ENCODE peak calls at places on chromosomes 2 and 18, in seven cellular contexts. X is hepatocyte, Q is Karpas-422, F is upper lobe of right lung, H is endodermal cell, C is fibroblast of lung, J is psoas muscle. E is an unnamed sample.

GRCh38 chr2:181832015-181832414 is 59.5 kb upstream of the ITPRID2 start:
- DNase-seq in X (no peak), Q (no peak), F (no peak), H (no peak), C (no peak), J (no peak), E (no peak)

GRCh38 chr2:222358876-222359275 is 60.1 kb upstream of the PAX3 start:
- DNase-seq in X (no peak), Q (no peak), F (no peak), H (no peak), C (peak; percentile 52), J (peak; percentile 19), E (no peak)

GRCh38 chr2:170651603-170652002 is 63.5 kb upstream of the SP5 start:
- DNase-seq in X (no peak), Q (no peak), F (no peak), H (no peak), C (no peak), J (no peak), E (no peak)

GRCh38 chr2:47751856-47752414 is 31.0 kb upstream of the MSH6 start:
- DNase-seq in X (no peak), Q (no peak), F (no peak), H (no peak), C (no peak), J (no peak), E (no peak)

GRCh38 chr2:150625300-150625699 is 137.8 kb upstream of the RND3 start:
- DNase-seq in X (no peak), Q (no peak), F (no peak), H (no peak), C (no peak), J (no peak), E (no peak)

GRCh38 chr2:236720974-236721600 is 151.5 kb downstream of the ACKR3 start:
- DNase-seq in X (no peak), Q (no peak), F (no peak), H (no peak), C (no peak), J (no peak), E (no peak)

GRCh38 chr2:20806286-20806685 is 16.6 kb downstream of the LDAH start:
- DNase-seq in X (no peak), Q (no peak), F (no peak), H (no peak), C (no peak), J (no peak), E (no peak)

GRCh38 chr2:236919209-236919608 is 166.5 kb upstream of the COPS8 start:
- DNase-seq in X (no peak), Q (no peak), F (no peak), H (no peak), C (peak; percentile 25), J (no peak), E (peak; percentile 16)

GRCh38 chr2:25029183-25029554 is 12.7 kb upstream of the EFR3B start:
- DNase-seq in X (no peak), Q (peak; percentile 25), F (no peak), H (no peak), C (no peak), J (no peak), E (no peak)

GRCh38 chr2:70692256-70692655 is 75.7 kb downstream of the ADD2 start:
- DNase-seq in X (no peak), Q (no peak), F (peak; percentile 39), H (peak; percentile 21), C (no peak), J (no peak), E (no peak)

GRCh38 chr2:75199428-75200011 is at the start of gene TACR1:
- DNase-seq in X (peak; percentile 80), Q (no peak), F (peak; percentile 79), H (peak; percentile 81), C (peak; percentile 76), J (peak; percentile 49), E (peak; percentile 87)

GRCh38 chr2:45874324-45874723 is 222.8 kb downstream of the PRKCE start:
- DNase-seq in X (no peak), Q (no peak), F (no peak), H (no peak), C (no peak), J (peak; percentile 81), E (peak; percentile 48)

GRCh38 chr2:112867701-112868631 is 31.4 kb upstream of the IL1B start:
- DNase-seq in X (no peak), Q (no peak), F (no peak), H (no peak), C (no peak), J (no peak), E (peak; percentile 16)

GRCh38 chr2:42568431-42569115 is at the start of gene MTA3:
- DNase-seq in X (peak; percentile 80), Q (peak; percentile 92), F (peak; percentile 86), H (peak; percentile 92), C (peak; percentile 27), J (peak; percentile 71), E (peak; percentile 61)

DNA sequence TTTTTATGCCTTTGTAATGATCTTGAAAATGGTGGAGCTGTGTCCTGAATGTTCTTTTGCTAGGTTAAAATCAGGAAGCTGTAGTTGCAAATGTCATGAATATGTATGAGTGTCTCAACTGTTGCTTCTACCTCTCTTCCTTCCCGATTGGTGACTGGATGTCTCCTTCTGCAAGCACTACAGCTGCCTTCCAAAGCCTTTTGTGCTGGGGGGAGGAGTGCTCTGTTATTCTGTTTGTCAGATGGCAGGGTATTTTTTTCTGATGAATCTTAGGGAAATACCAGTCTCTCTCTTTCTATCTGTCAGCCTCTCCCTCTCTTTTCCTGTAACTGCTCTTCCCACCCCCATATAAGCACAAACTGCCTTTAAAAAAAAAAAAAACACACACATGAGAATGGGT is 1396.3 kb upstream of the CELF4 start:
- DNase-seq in X (no peak), Q (no peak), F (no peak), H (no peak), C (no peak), J (no peak), E (no peak)
- H3K4me3 ChIP-seq in X (no peak overlapping the region), Q (no peak overlapping the region), F (no peak overlapping the region), H (no peak overlapping the region), C (no peak overlapping the region), J (no peak overlapping the region), E (no peak overlapping the region)

GRCh38 chr2:28316546-28317335 is 75.9 kb upstream of the FOSL2 start:
- DNase-seq in X (no peak), Q (no peak), F (no peak), H (peak; percentile 20), C (no peak), J (no peak), E (no peak)

GRCh38 chr2:28319118-28320008 is 73.3 kb upstream of the FOSL2 start:
- DNase-seq in X (no peak), Q (no peak), F (no peak), H (peak; percentile 57), C (no peak), J (no peak), E (peak; percentile 77)

GRCh38 chr2:28318023-28318422 is 74.6 kb upstream of the FOSL2 start:
- DNase-seq in X (no peak), Q (no peak), F (no peak), H (peak; percentile 9), C (no peak), J (no peak), E (no peak)

GRCh38 chr2:28318462-28319117 is 74.1 kb upstream of the FOSL2 start:
- DNase-seq in X (no peak), Q (no peak), F (no peak), H (peak; percentile 23), C (no peak), J (no peak), E (no peak)

DNA sequence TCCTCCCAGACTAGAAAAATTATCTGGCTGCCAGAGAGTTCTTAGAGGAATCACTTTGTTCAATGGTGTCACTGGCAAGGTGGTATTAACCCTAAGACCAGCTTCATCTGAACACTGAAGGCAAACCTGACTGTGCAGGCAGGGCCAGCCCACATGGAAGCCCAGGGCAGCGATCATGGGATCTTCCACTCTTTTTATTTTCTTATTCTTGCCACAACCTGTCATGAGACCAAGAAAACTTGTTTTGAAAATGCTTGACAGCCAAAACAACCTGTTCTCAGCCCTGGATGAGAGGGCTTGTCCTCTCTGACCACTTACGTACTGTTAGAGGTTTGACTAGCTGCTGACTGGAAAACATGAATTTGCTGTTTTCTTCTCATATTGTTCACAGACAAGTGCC is 75.3 kb upstream of the FOSL2 start:
- DNase-seq in X (no peak), Q (no peak), F (no peak), H (no peak), C (no peak), J (no peak), E (no peak)
- H3K27me3 ChIP-seq in X (no peaks in the 10 kb centered on the region), Q (no peaks in the 10 kb centered on the region), F (no peaks in the 10 kb centered on the region), H (no peaks in the 10 kb centered on the region), C (no peaks in the 10 kb centered on the region), J (no peaks in the 10 kb centered on the region), E (no peaks in the 10 kb centered on the region)

DNA sequence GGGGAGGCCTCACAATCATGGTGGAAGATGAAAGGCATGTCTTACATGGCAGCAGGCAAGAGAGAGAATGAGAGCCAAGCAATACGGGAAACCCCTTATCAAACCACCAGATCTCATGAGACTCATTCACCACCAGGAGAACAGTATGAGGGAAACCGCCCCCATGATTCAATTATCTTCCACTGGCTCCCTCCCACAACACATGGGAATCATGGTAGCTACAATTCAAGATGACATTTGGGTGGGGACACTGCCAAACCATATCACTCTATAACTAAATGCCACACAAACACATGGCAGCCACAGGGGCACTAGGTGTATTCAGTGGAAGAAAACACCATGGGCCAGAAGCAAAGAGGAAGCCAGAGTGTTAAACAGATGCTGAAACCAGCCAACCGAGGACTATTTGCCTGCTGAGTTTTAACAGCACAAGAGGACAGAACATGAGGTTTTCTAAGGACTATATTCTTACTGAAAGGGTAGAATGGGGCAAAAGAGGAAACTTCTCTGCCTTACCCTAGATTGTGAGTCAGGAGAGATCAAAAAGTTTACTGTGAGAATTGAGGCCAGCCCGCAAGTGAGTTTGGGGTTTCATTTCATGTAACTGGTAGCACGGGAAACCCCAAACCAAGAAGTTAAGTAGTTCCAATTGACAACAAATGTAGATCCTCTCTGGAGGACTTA is 49.2 kb downstream of the SIGLEC15 start:
- DNase-seq in X (no peak), Q (peak; percentile 81), F (no peak), H (no peak), C (no peak), J (no peak), E (no peak)
- H3K36me3 ChIP-seq in X (no peaks in the 10 kb centered on the region), Q (peaks cover 11% of the 10 kb centered on the region), F (peaks cover 91% of the 10 kb centered on the region), H (peaks cover 56% of the 10 kb centered on the region), C (peaks cover 13% of the 10 kb centered on the region), J (peaks cover 6% of the 10 kb centered on the region), E (peaks cover 92% of the 10 kb centered on the region)

DNA sequence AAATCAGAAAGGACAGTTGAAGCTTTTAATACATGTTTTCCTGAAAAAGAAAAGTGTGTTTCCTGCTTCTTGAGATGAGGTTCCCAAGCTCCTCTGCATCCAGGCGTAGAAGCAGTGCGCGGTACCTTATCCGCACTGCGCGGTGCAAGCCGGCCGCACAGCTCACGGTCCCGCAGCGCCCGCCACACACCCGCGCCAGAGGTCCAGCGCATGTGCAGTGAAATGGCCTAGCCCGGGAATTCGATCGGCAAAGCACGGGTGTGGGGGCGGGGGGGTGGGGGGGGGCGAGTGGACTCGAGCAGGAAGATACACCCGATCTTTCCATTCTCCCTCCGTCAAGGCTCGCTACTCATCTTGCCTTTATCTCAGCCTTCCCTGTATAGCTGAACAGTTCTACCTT is 10.1 kb downstream of the HOXD8 start:
- DNase-seq in X (no peak), Q (no peak), F (no peak), H (peak; percentile 52), C (no peak), J (no peak), E (peak; percentile 69)
- H3K4me3 ChIP-seq in X (no peak overlapping the region), Q (no peak overlapping the region), F (peak overlapping the region; percentile 8), H (no peak overlapping the region), C (no peak overlapping the region), J (peak overlapping the region; percentile 89), E (peak overlapping the region; percentile 66)

E was measured in MG63.